ENCODE peak calls at places on chromosome 14, in seven cellular contexts. A is stimulated activated CD8-positive, alpha-beta memory T cell treated with anti-CD3 and anti-CD28 coated beads, Interleukin-12 subunit alpha, Interleukin-12 subunit beta, amount 100 ng/mL, for 1 hour; L is left lobe of liver; Z is MM.1S; B is MG63; H is body of pancreas; N is stimulated activated CD4-positive, alpha-beta T cell treated with anti-CD3 and anti-CD28 coated beads, Interleukin-12 subunit alpha, Interleukin-12 subunit beta, amount 100 ng/mL, for 24 hours. D is an unnamed sample.

GRCh38 chr14:39212034-39212433 is 21.7 kb upstream of the MIA2 start:
- DNase-seq in A (no peak), L (no peak), Z (no peak), B (peak; percentile 9), H (no peak), N (no peak), D (no peak)

GRCh38 chr14:89493406-89493805 is 76.4 kb upstream of the FOXN3 start:
- DNase-seq in A (no peak), L (no peak), Z (no peak), B (no peak), H (no peak), N (no peak), D (no peak)

GRCh38 chr14:75242546-75243273 is 35.9 kb upstream of the FOS start:
- DNase-seq in A (no peak), L (no peak), Z (no peak), B (peak; percentile 90), H (no peak), N (no peak), D (no peak)

GRCh38 chr14:29553427-29553826 is 374.2 kb downstream of the PRKD1 start:
- DNase-seq in A (no peak), L (no peak), Z (no peak), B (no peak), H (no peak), N (no peak), D (no peak)

GRCh38 chr14:101008196-101008595 is 104.7 kb upstream of the RTL1 start:
- DNase-seq in A (no peak), L (peak; percentile 38), Z (no peak), B (no peak), H (peak; percentile 10), N (no peak), D (peak; percentile 31)

GRCh38 chr14:91138511-91139359 is 24.9 kb downstream of the DGLUCY start:
- DNase-seq in A (peak; percentile 11), L (no peak), Z (peak; percentile 7), B (no peak), H (peak; percentile 51), N (peak; percentile 18), D (no peak)

GRCh38 chr14:101875726-101876268 is 88.6 kb upstream of the DYNC1H1 start:
- DNase-seq in A (no peak), L (no peak), Z (peak; percentile 27), B (no peak), H (no peak), N (no peak), D (no peak)

GRCh38 chr14:65159281-65160062 is 57.2 kb upstream of the MAX start:
- DNase-seq in A (no peak), L (no peak), Z (no peak), B (no peak), H (no peak), N (no peak), D (no peak)

GRCh38 chr14:68042591-68043210 is 223.1 kb downstream of the RAD51B start:
- DNase-seq in A (no peak), L (no peak), Z (no peak), B (peak; percentile 29), H (no peak), N (no peak), D (peak; percentile 61)

GRCh38 chr14:76774471-76775158 is 13.3 kb downstream of the VASH1 start:
- DNase-seq in A (no peak), L (peak; percentile 40), Z (no peak), B (no peak), H (no peak), N (no peak), D (no peak)

GRCh38 chr14:34213332-34213731 is 248.7 kb downstream of the SPTSSA start:
- DNase-seq in A (no peak), L (no peak), Z (no peak), B (no peak), H (no peak), N (no peak), D (no peak)

GRCh38 chr14:47194051-47194450 is 481.4 kb downstream of the MDGA2 start:
- DNase-seq in A (no peak), L (no peak), Z (no peak), B (no peak), H (no peak), N (no peak), D (no peak)

GRCh38 chr14:68627868-68628604 is 164.8 kb downstream of the ZFP36L1 start:
- DNase-seq in A (peak; percentile 42), L (peak; percentile 84), Z (no peak), B (no peak), H (peak; percentile 74), N (peak; percentile 31), D (peak; percentile 4)

GRCh38 chr14:104954746-104955395 is 23.3 kb downstream of the AHNAK2 start:
- DNase-seq in A (no peak), L (no peak), Z (no peak), B (no peak), H (no peak), N (no peak), D (no peak)

GRCh38 chr14:50312734-50313054 is 570 bp downstream of the DMAC2L start:
- DNase-seq in A (peak; percentile 22), L (no peak), Z (no peak), B (no peak), H (no peak), N (no peak), D (no peak)

D was measured in SJSA1.